ENCODE peak calls at places on chromosomes 7 and 10, in six cellular contexts. One of them, this sample, is unnamed.

GRCh38 chr10:14510346-14510745 is 179.6 kb upstream of the FRMD4A start:
- DNase-seq in A549: no peak
- DNase-seq in OCI-LY7: no peak
- DNase-seq in foreskin fibroblast: no peak
- DNase-seq in WERI-Rb-1: no peak
- DNase-seq in astrocyte of the spinal cord: no peak
- DNase-seq in this sample: no peak

GRCh38 chr7:139112741-139113250 is 3.3 kb upstream of the ZC3HAV1 start:
- DNase-seq in A549: no peak
- DNase-seq in OCI-LY7: no peak
- DNase-seq in foreskin fibroblast: no peak
- DNase-seq in WERI-Rb-1: no peak
- DNase-seq in astrocyte of the spinal cord: no peak
- DNase-seq in this sample: no peak

GRCh38 chr10:69228151-69228550 is 8.0 kb downstream of the HKDC1 start:
- DNase-seq in A549: no peak
- DNase-seq in OCI-LY7: no peak
- DNase-seq in foreskin fibroblast: no peak
- DNase-seq in WERI-Rb-1: peak; percentile 51
- DNase-seq in astrocyte of the spinal cord: no peak
- DNase-seq in this sample: no peak

GRCh38 chr7:151616443-151617213 is 96.9 kb upstream of the RHEB start:
- DNase-seq in A549: no peak
- DNase-seq in OCI-LY7: no peak
- DNase-seq in foreskin fibroblast: no peak
- DNase-seq in WERI-Rb-1: no peak
- DNase-seq in astrocyte of the spinal cord: no peak
- DNase-seq in this sample: no peak

GRCh38 chr10:15349133-15349532 is 22.0 kb downstream of the FAM171A1 start:
- DNase-seq in A549: no peak
- DNase-seq in OCI-LY7: no peak
- DNase-seq in foreskin fibroblast: no peak
- DNase-seq in WERI-Rb-1: no peak
- DNase-seq in astrocyte of the spinal cord: no peak
- DNase-seq in this sample: no peak

GRCh38 chr10:91050371-91051034 is 129.6 kb upstream of the ANKRD1 start:
- DNase-seq in A549: no peak
- DNase-seq in OCI-LY7: no peak
- DNase-seq in foreskin fibroblast: peak; percentile 34
- DNase-seq in WERI-Rb-1: no peak
- DNase-seq in astrocyte of the spinal cord: no peak
- DNase-seq in this sample: no peak

GRCh38 chr7:106290319-106290718 is 5.5 kb upstream of the NAMPT start:
- DNase-seq in A549: no peak
- DNase-seq in OCI-LY7: no peak
- DNase-seq in foreskin fibroblast: no peak
- DNase-seq in WERI-Rb-1: no peak
- DNase-seq in astrocyte of the spinal cord: no peak
- DNase-seq in this sample: peak; percentile 44

GRCh38 chr10:118835682-118836326 is 81.0 kb upstream of the CACUL1 start:
- DNase-seq in A549: peak; percentile 35
- DNase-seq in OCI-LY7: no peak
- DNase-seq in foreskin fibroblast: no peak
- DNase-seq in WERI-Rb-1: no peak
- DNase-seq in astrocyte of the spinal cord: no peak
- DNase-seq in this sample: peak; percentile 97

GRCh38 chr10:118911361-118911760 is 118.2 kb upstream of the NANOS1 start:
- DNase-seq in A549: peak; percentile 41
- DNase-seq in OCI-LY7: no peak
- DNase-seq in foreskin fibroblast: peak; percentile 34
- DNase-seq in WERI-Rb-1: no peak
- DNase-seq in astrocyte of the spinal cord: peak; percentile 3
- DNase-seq in this sample: no peak

GRCh38 chr10:125886914-125887512 is 5.9 kb upstream of the DHX32 start:
- DNase-seq in A549: no peak
- DNase-seq in OCI-LY7: no peak
- DNase-seq in foreskin fibroblast: peak; percentile 7
- DNase-seq in WERI-Rb-1: no peak
- DNase-seq in astrocyte of the spinal cord: no peak
- DNase-seq in this sample: peak; percentile 78

GRCh38 chr7:133633055-133633454 is 380.2 kb downstream of the EXOC4 start:
- DNase-seq in A549: peak; percentile 1
- DNase-seq in OCI-LY7: no peak
- DNase-seq in foreskin fibroblast: peak; percentile 80
- DNase-seq in WERI-Rb-1: no peak
- DNase-seq in astrocyte of the spinal cord: peak; percentile 16
- DNase-seq in this sample: peak; percentile 95

GRCh38 chr10:92290837-92291609 is at the start of the genes CPEB3 and MARCHF5:
- DNase-seq in A549: peak; percentile 92
- DNase-seq in OCI-LY7: peak; percentile 95
- DNase-seq in foreskin fibroblast: peak; percentile 99
- DNase-seq in WERI-Rb-1: peak; percentile 97
- DNase-seq in astrocyte of the spinal cord: peak; percentile 97
- DNase-seq in this sample: peak; percentile 98

GRCh38 chr7:135584362-135585353 is 26.9 kb downstream of the NUP205 start:
- DNase-seq in A549: no peak
- DNase-seq in OCI-LY7: no peak
- DNase-seq in foreskin fibroblast: peak; percentile 34
- DNase-seq in WERI-Rb-1: no peak
- DNase-seq in astrocyte of the spinal cord: peak; percentile 2
- DNase-seq in this sample: peak; percentile 46

GRCh38 chr7:930975-931758 is 23.3 kb downstream of the ADAP1 start:
- DNase-seq in A549: no peak
- DNase-seq in OCI-LY7: no peak
- DNase-seq in foreskin fibroblast: no peak
- DNase-seq in WERI-Rb-1: no peak
- DNase-seq in astrocyte of the spinal cord: no peak
- DNase-seq in this sample: no peak

GRCh38 chr7:147492621-147493020 is 1097.9 kb upstream of the C7orf33 start:
- DNase-seq in A549: no peak
- DNase-seq in OCI-LY7: no peak
- DNase-seq in foreskin fibroblast: peak; percentile 36
- DNase-seq in WERI-Rb-1: no peak
- DNase-seq in astrocyte of the spinal cord: peak; percentile 56
- DNase-seq in this sample: peak; percentile 60

GRCh38 chr7:36546331-36546730 is 156.7 kb downstream of the ANLN start:
- DNase-seq in A549: no peak
- DNase-seq in OCI-LY7: no peak
- DNase-seq in foreskin fibroblast: no peak
- DNase-seq in WERI-Rb-1: no peak
- DNase-seq in astrocyte of the spinal cord: no peak
- DNase-seq in this sample: no peak

GRCh38 chr10:91883549-91884542 is 25.4 kb downstream of the FGFBP3 start:
- DNase-seq in A549: no peak
- DNase-seq in OCI-LY7: no peak
- DNase-seq in foreskin fibroblast: peak; percentile 69
- DNase-seq in WERI-Rb-1: peak; percentile 92
- DNase-seq in astrocyte of the spinal cord: peak; percentile 51
- DNase-seq in this sample: peak; percentile 81

GRCh38 chr10:44125879-44126675 is 258.8 kb downstream of the CXCL12 start:
- DNase-seq in A549: no peak
- DNase-seq in OCI-LY7: no peak
- DNase-seq in foreskin fibroblast: peak; percentile 49
- DNase-seq in WERI-Rb-1: no peak
- DNase-seq in astrocyte of the spinal cord: peak; percentile 25
- DNase-seq in this sample: no peak

GRCh38 chr10:33612116-33612515 is 277.6 kb upstream of the NRP1 start:
- DNase-seq in A549: no peak
- DNase-seq in OCI-LY7: no peak
- DNase-seq in foreskin fibroblast: peak; percentile 29
- DNase-seq in WERI-Rb-1: no peak
- DNase-seq in astrocyte of the spinal cord: no peak
- DNase-seq in this sample: peak; percentile 92

GRCh38 chr7:108103566-108104298 is 26.4 kb downstream of the LAMB4 start:
- DNase-seq in A549: no peak
- DNase-seq in OCI-LY7: no peak
- DNase-seq in foreskin fibroblast: peak; percentile 74
- DNase-seq in WERI-Rb-1: no peak
- DNase-seq in astrocyte of the spinal cord: no peak
- DNase-seq in this sample: no peak

GRCh38 chr10:68105820-68106219 is 3.5 kb upstream of the MYPN start:
- DNase-seq in A549: no peak
- DNase-seq in OCI-LY7: no peak
- DNase-seq in foreskin fibroblast: peak; percentile 89
- DNase-seq in WERI-Rb-1: peak; percentile 30
- DNase-seq in astrocyte of the spinal cord: peak; percentile 53
- DNase-seq in this sample: peak; percentile 70

GRCh38 chr10:102713483-102713813 is 749 bp downstream of the ARL3 start:
- DNase-seq in A549: peak; percentile 97
- DNase-seq in OCI-LY7: no peak
- DNase-seq in foreskin fibroblast: no peak
- DNase-seq in WERI-Rb-1: no peak
- DNase-seq in astrocyte of the spinal cord: no peak
- DNase-seq in this sample: no peak

GRCh38 chr10:102712843-102713242 is 1.4 kb downstream of the ARL3 start:
- DNase-seq in A549: no peak
- DNase-seq in OCI-LY7: no peak
- DNase-seq in foreskin fibroblast: no peak
- DNase-seq in WERI-Rb-1: no peak
- DNase-seq in astrocyte of the spinal cord: no peak
- DNase-seq in this sample: no peak

GRCh38 chr10:102714621-102715455 is at the start of gene SFXN2:
- DNase-seq in A549: no peak
- DNase-seq in OCI-LY7: peak; percentile 79
- DNase-seq in foreskin fibroblast: peak; percentile 49
- DNase-seq in WERI-Rb-1: peak; percentile 50
- DNase-seq in astrocyte of the spinal cord: no peak
- DNase-seq in this sample: peak; percentile 6

GRCh38 chr10:102715880-102716279 is 1.4 kb downstream of the SFXN2 start:
- DNase-seq in A549: no peak
- DNase-seq in OCI-LY7: no peak
- DNase-seq in foreskin fibroblast: no peak
- DNase-seq in WERI-Rb-1: no peak
- DNase-seq in astrocyte of the spinal cord: no peak
- DNase-seq in this sample: no peak

DNA sequence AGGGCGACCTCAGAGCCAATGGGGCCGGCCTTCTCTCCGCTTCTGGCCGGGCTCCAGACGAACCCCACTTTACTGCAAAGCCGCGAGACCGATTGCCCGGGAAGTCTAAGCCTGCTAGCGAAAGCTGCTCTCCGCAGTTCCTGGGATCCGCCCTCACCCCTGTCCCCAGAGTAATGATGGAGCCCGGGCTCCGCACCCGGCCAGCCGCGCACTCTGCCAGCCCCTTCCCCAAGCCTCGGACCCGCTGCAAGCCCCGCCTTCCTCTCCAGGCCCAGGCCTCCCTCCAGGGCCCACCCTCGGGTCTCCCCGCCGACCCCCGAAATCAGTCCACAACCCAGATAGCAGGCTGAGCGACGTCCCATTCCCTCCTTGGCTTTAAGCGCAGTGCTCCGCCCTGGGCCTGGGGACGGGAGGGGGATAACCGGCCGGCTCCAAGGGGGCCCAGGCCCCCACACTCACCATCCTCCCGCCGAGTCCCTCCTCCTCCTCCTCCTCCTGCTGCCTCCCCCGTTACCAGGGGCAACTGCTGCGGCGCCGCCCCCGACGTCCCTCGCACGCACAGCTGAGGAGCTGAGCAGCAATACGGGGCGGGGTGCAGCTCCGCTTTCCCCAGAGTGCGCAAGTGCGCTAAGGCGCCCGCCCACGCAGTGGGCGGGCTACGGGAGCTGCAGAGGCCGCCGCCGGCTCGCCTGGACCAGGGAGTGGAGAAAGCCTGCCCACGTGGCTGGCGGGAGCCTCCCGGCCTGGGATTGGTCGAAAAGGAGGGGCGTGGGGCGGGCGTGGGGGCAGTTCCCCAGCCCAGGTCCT is at the start of gene ARL3:
- DNase-seq in A549: peak; percentile 97
- DNase-seq in OCI-LY7: peak; percentile 99
- DNase-seq in foreskin fibroblast: peak; percentile 100
- DNase-seq in WERI-Rb-1: peak; percentile 99
- DNase-seq in astrocyte of the spinal cord: peak; percentile 99
- DNase-seq in this sample: peak; percentile 98
- TF ChIP-seq CTCF in A549: no peak
- TF ChIP-seq CTCF in OCI-LY7: peak; percentile 67
- TF ChIP-seq CTCF in foreskin fibroblast: no peak
- TF ChIP-seq CTCF in WERI-Rb-1: no peak
- TF ChIP-seq CTCF in astrocyte of the spinal cord: no peak
- TF ChIP-seq CTCF in this sample: no peak

GRCh38 chr10:105840288-105840770 is 1199.2 kb downstream of the SORCS3 start:
- DNase-seq in A549: no peak
- DNase-seq in OCI-LY7: no peak
- DNase-seq in foreskin fibroblast: no peak
- DNase-seq in WERI-Rb-1: no peak
- DNase-seq in astrocyte of the spinal cord: no peak
- DNase-seq in this sample: no peak

GRCh38 chr10:105844653-105845052 is 1203.6 kb downstream of the SORCS3 start:
- DNase-seq in A549: no peak
- DNase-seq in OCI-LY7: no peak
- DNase-seq in foreskin fibroblast: no peak
- DNase-seq in WERI-Rb-1: no peak
- DNase-seq in astrocyte of the spinal cord: no peak
- DNase-seq in this sample: no peak

GRCh38 chr10:105843786-105844560 is 1202.9 kb downstream of the SORCS3 start:
- DNase-seq in A549: no peak
- DNase-seq in OCI-LY7: no peak
- DNase-seq in foreskin fibroblast: no peak
- DNase-seq in WERI-Rb-1: no peak
- DNase-seq in astrocyte of the spinal cord: no peak
- DNase-seq in this sample: no peak
- H3K4me3 ChIP-seq in A549: no peak overlapping the region
- H3K4me3 ChIP-seq in OCI-LY7: no peak overlapping the region
- H3K4me3 ChIP-seq in foreskin fibroblast: no peak overlapping the region
- H3K4me3 ChIP-seq in WERI-Rb-1: no peak overlapping the region
- H3K4me3 ChIP-seq in astrocyte of the spinal cord: no peak overlapping the region
- H3K4me3 ChIP-seq in this sample: no peak overlapping the region

GRCh38 chr10:78286186-78286585 is 252.5 kb downstream of the RPS24 start:
- DNase-seq in A549: no peak
- DNase-seq in OCI-LY7: no peak
- DNase-seq in foreskin fibroblast: no peak
- DNase-seq in WERI-Rb-1: peak; percentile 90
- DNase-seq in astrocyte of the spinal cord: no peak
- DNase-seq in this sample: no peak
- TF ChIP-seq CTCF in A549: no peak
- TF ChIP-seq CTCF in OCI-LY7: no peak
- TF ChIP-seq CTCF in foreskin fibroblast: no peak
- TF ChIP-seq CTCF in WERI-Rb-1: no peak
- TF ChIP-seq CTCF in astrocyte of the spinal cord: no peak
- TF ChIP-seq CTCF in this sample: no peak

GRCh38 chr10:128062837-128063563 is 63.2 kb downstream of the MKI67 start:
- DNase-seq in A549: no peak
- DNase-seq in OCI-LY7: peak; percentile 73
- DNase-seq in foreskin fibroblast: no peak
- DNase-seq in WERI-Rb-1: no peak
- DNase-seq in astrocyte of the spinal cord: no peak
- DNase-seq in this sample: no peak

GRCh38 chr10:128066954-128067382 is 59.3 kb downstream of the MKI67 start:
- DNase-seq in A549: no peak
- DNase-seq in OCI-LY7: no peak
- DNase-seq in foreskin fibroblast: no peak
- DNase-seq in WERI-Rb-1: no peak
- DNase-seq in astrocyte of the spinal cord: no peak
- DNase-seq in this sample: no peak

GRCh38 chr10:128065881-128066534 is 60.2 kb downstream of the MKI67 start:
- DNase-seq in A549: no peak
- DNase-seq in OCI-LY7: no peak
- DNase-seq in foreskin fibroblast: no peak
- DNase-seq in WERI-Rb-1: no peak
- DNase-seq in astrocyte of the spinal cord: no peak
- DNase-seq in this sample: no peak

GRCh38 chr10:128063736-128064614 is 62.2 kb downstream of the MKI67 start:
- DNase-seq in A549: no peak
- DNase-seq in OCI-LY7: no peak
- DNase-seq in foreskin fibroblast: no peak
- DNase-seq in WERI-Rb-1: no peak
- DNase-seq in astrocyte of the spinal cord: no peak
- DNase-seq in this sample: peak; percentile 99

GRCh38 chr10:128064615-128065580 is 61.3 kb downstream of the MKI67 start:
- DNase-seq in A549: no peak
- DNase-seq in OCI-LY7: peak; percentile 86
- DNase-seq in foreskin fibroblast: peak; percentile 23
- DNase-seq in WERI-Rb-1: peak; percentile 22
- DNase-seq in astrocyte of the spinal cord: peak; percentile 74
- DNase-seq in this sample: peak; percentile 95
- H3K4me3 ChIP-seq in A549: no peak overlapping the region
- H3K4me3 ChIP-seq in OCI-LY7: peak overlapping the region; percentile 48
- H3K4me3 ChIP-seq in foreskin fibroblast: no peak overlapping the region
- H3K4me3 ChIP-seq in WERI-Rb-1: no peak overlapping the region
- H3K4me3 ChIP-seq in astrocyte of the spinal cord: no peak overlapping the region
- H3K4me3 ChIP-seq in this sample: no peak overlapping the region

This sample was measured in epithelial cell of esophagus.